ENCODE peak calls at places on chromosomes 2 and 18, in six cellular contexts. O, H, E, C, Q and U are unnamed samples.

GRCh38 chr2:100408941-100409340 is 8.5 kb downstream of the CHST10 start:
- ATAC-seq in H (no peak), O (no peak), C (no peak), E (no peak), Q (no peak), U (no peak)

GRCh38 chr2:26244479-26245230 is at the start of the genes HADHA and HADHB:
- ATAC-seq in C (peak), O (peak), Q (peak), H (peak), E (peak), U (peak)

GRCh38 chr2:164044637-164045036 is 308.8 kb upstream of the FIGN start:
- ATAC-seq in C (no peak), O (no peak), Q (no peak), E (no peak), H (no peak), U (no peak)

GRCh38 chr2:227499971-227500630 is 28.1 kb downstream of the AGFG1 start:
- ATAC-seq in H (peak), O (peak), C (no peak), Q (no peak), E (peak), U (no peak)

GRCh38 chr2:144749188-144749587 is 229.3 kb upstream of the ZEB2 start:
- ATAC-seq in O (no peak), H (no peak), C (no peak), E (no peak), Q (no peak), U (no peak)

GRCh38 chr18:79402977-79403722 is 7.4 kb downstream of the NFATC1 start:
- ATAC-seq in Q (no peak), H (peak), E (no peak), O (no peak), C (peak), U (peak)

GRCh38 chr2:156672569-156673270 is 236.5 kb downstream of the GPD2 start:
- ATAC-seq in O (no peak), E (no peak), Q (peak), H (no peak), C (no peak), U (no peak)

GRCh38 chr2:20438334-20439192 is 8.3 kb upstream of the RHOB start:
- ATAC-seq in E (peak), Q (no peak), O (peak), C (peak), H (no peak), U (peak)

GRCh38 chr18:11004294-11004693 is 145.1 kb downstream of the PIEZO2 start:
- ATAC-seq in C (no peak), O (no peak), E (no peak), H (peak), Q (no peak), U (no peak)

GRCh38 chr2:36789181-36789804 is 92.8 kb downstream of the VIT start:
- ATAC-seq in E (no peak), Q (no peak), C (no peak), O (no peak), H (no peak), U (no peak)

GRCh38 chr2:28643911-28644334 is 107.7 kb upstream of the PPP1CB start:
- ATAC-seq in C (no peak), E (no peak), O (peak), Q (no peak), H (no peak), U (peak)
- TF ChIP-seq EP300 in C (no peak), E (no peak), O (no peak), Q (no peak), H (no peak), U (no peak)

GRCh38 chr2:140687825-140688224 is 1443.0 kb downstream of the LRP1B start:
- ATAC-seq in O (no peak), H (no peak), C (no peak), Q (no peak), E (no peak), U (no peak)
- H3K27ac ChIP-seq in O (no peak), H (no peak), C (no peak), Q (no peak), E (no peak), U (no peak)

GRCh38 chr2:67650292-67651133 is 253.4 kb downstream of the ETAA1 start:
- ATAC-seq in E (peak), H (peak), Q (peak), O (peak), C (peak), U (peak)
- TF ChIP-seq EP300 in E (no peak), H (no peak), Q (no peak), O (no peak), C (no peak), U (no peak)

DNA sequence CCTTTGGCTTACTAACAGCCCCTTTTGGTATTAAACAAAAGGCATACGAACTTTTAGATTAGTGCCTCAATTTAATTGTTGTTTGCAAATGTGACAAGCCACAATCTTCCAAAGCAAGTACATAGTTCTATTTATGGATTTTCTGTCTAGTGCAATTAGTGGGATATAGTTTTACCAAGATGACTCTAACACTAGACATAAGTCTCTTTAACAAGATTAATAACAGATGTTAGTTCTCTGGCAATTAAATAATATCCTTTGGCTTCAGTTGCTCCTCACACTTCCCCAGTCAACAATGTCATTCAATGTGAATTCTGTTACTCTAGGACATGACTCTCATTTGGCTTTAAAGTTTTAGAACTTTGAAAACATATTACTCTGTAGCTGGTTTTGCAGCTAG is 16.7 kb upstream of the MC4R start:
- ATAC-seq in Q (no peak), E (no peak), C (no peak), O (no peak), H (no peak), U (no peak)
- H3K27ac ChIP-seq in Q (no peak), E (no peak), C (no peak), O (no peak), H (no peak), U (no peak)

GRCh38 chr2:133986076-133986837 is 267.6 kb upstream of the MGAT5 start:
- ATAC-seq in O (no peak), H (no peak), Q (peak), E (no peak), C (no peak), U (no peak)

GRCh38 chr2:133985563-133985962 is 268.3 kb upstream of the MGAT5 start:
- ATAC-seq in O (no peak), C (no peak), Q (no peak), H (no peak), E (no peak), U (no peak)

GRCh38 chr2:133986881-133987793 is 266.7 kb upstream of the MGAT5 start:
- ATAC-seq in H (no peak), Q (no peak), C (no peak), E (no peak), O (no peak), U (no peak)

GRCh38 chr2:133977385-133977784 is 276.5 kb upstream of the MGAT5 start:
- ATAC-seq in H (no peak), O (no peak), Q (no peak), C (no peak), E (no peak), U (no peak)

GRCh38 chr2:133982231-133982630 is 271.6 kb upstream of the MGAT5 start:
- ATAC-seq in Q (no peak), E (no peak), O (no peak), C (no peak), H (no peak), U (no peak)
- TF ChIP-seq EP300 in Q (no peak), E (no peak), O (no peak), C (no peak), H (no peak), U (no peak)

GRCh38 chr2:239344857-239345216 is 56.0 kb downstream of the HDAC4 start:
- ATAC-seq in H (no peak), C (no peak), Q (no peak), E (no peak), O (no peak), U (no peak)
- H3K27ac ChIP-seq in H (no peak), C (no peak), Q (no peak), E (no peak), O (no peak), U (peak)

DNA sequence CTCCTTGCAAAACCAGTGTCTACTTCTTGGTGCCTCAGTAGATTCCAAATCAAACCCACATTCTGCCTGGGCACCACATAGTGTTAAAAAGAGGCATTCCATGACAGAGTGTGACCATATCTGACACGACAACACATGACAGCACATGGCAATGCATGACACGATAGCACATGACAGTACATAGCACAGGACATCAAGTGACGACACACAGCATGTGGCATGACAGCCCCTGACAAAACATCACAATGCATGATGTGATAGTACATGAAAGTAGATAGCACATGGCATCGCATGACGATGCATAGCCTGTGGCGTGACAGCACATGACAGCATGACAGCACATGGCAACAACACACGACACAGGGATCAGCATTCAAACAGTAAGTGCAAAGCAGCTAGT is 845.9 kb upstream of the SALL3 start:
- ATAC-seq in Q (no peak), E (no peak), C (no peak), O (no peak), H (no peak), U (no peak)
- TF ChIP-seq EP300 in Q (no peak), E (no peak), C (no peak), O (no peak), H (no peak), U (no peak)

GRCh38 chr2:85385746-85386145 is 24.4 kb downstream of the CAPG start:
- ATAC-seq in C (no peak), H (no peak), O (no peak), Q (no peak), E (no peak), U (no peak)
- H3K27ac ChIP-seq in C (no peak), H (no peak), O (no peak), Q (no peak), E (no peak), U (no peak)

GRCh38 chr2:191983186-191983585 is 136.3 kb upstream of the CAVIN2 start:
- ATAC-seq in E (no peak), H (no peak), C (no peak), O (no peak), Q (no peak), U (no peak)
- TF ChIP-seq EP300 in E (no peak), H (no peak), C (no peak), O (no peak), Q (no peak), U (no peak)